ENCODE peak calls at places on chromosomes 12 and 14, in four cellular contexts. X is mesenchymal stem cell, H is H1, F is trophoblast cell. D is an unnamed sample. For H3K9me3, the result is how much of the 10 kb centered on the place peaks cover.

GRCh38 chr12:97471194-97471593 is 8.6 kb downstream of the RMST start:
- DNase-seq in H (no peak), X (no peak), F (no peak), D (no peak)

GRCh38 chr12:47967461-47968430 is 4.3 kb downstream of the TMEM106C start:
- DNase-seq in X (peak), H (no peak), F (no peak), D (no peak)

GRCh38 chr12:16189849-16190248 is 87.6 kb downstream of the SLC15A5 start:
- DNase-seq in X (no peak), H (no peak), F (no peak), D (no peak)

GRCh38 chr12:107328442-107329133 is 235.2 kb upstream of the CRY1 start:
- DNase-seq in F (peak), H (no peak), X (peak), D (no peak)

GRCh38 chr12:93883436-93884154 is 206.4 kb downstream of the CRADD start:
- DNase-seq in F (peak), H (no peak), X (peak), D (no peak)

GRCh38 chr14:75383721-75384120 is 44.1 kb upstream of the JDP2 start:
- DNase-seq in X (no peak), F (no peak), H (no peak), D (no peak)

GRCh38 chr12:11576104-11576503 is 73.4 kb upstream of the ETV6 start:
- DNase-seq in X (peak), H (no peak), F (no peak), D (no peak)

GRCh38 chr14:104288272-104288671 is 149.9 kb downstream of the KIF26A start:
- DNase-seq in X (no peak), F (no peak), H (no peak), D (no peak)

GRCh38 chr12:4272976-4273650 is 449 bp upstream of the CCND2 start:
- DNase-seq in F (no peak), H (no peak), X (peak), D (no peak)

GRCh38 chr12:102479984-102480383 is 379 bp downstream of the IGF1 start:
- DNase-seq in F (no peak), H (no peak), X (no peak), D (no peak)
- H3K4me3 ChIP-seq in F (no peak), H (no peak), X (peak), D (no peak)

DNA sequence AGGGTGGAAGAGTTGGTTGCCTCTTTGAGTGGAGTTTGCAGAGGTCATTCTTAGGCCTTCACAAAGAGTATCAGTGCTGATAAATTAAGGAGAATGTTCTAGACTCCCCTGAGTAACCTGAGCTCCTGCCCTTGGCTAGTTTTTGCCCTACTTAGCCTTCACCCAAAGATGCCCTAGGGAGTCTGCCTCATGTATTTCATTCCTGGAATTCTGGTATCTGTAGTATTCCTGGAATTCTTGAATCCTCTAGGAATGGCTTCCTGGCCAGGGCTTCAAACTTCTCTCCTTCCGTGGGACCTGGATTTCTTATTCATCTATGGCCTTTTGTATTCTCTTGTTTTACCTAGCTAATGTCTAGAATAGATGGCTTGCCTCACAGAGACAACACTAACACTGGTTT is 701.1 kb downstream of the NOVA1 start:
- DNase-seq in F (no peak), X (no peak), H (no peak), D (no peak)
- H3K9me3 ChIP-seq in F (under half), X (under half), H (under half), D (under half)

DNA sequence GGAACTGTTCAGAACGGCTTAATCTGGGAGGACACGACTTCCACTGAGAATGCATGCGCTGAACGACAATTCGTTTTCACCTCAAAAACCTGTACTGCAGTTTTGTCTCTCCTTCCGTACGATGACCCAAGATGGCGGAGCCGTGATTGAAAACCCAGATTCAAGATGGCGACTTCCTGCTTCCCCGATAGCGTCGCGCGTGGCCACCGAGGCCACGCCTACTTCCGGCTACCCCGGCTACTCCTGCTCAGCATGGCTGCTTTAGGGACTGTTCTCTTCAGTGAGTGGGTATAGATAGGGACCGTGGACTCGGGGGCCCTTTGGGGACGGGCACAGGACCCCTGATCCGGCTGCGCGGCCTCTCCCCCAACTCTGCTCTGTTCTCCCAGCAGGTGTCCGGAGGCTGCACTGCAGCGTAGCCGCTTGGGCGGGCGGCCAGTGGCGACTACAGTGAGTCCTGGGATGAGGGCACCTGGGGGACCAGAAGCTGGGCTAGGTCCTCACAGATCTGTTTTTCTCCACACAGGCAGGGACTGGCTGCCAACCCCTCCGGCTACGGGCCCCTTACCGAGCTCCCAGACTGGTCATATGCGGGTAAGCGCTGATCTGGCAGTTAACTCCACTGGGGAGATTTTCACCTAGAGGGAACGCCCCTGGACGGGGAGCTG is at the start of gene MRPL52:
- DNase-seq in F (peak), H (peak), X (peak), D (no peak)
- H2BK12ac ChIP-seq in F (peak), H (peak), X (peak), D (no peak)

GRCh38 chr14:22531451-22532344 is 57.3 kb downstream of the DAD1 start:
- DNase-seq in H (no peak), X (no peak), F (peak), D (no peak)
- H3K4me3 ChIP-seq in H (no peak), X (no peak), F (no peak), D (no peak)

GRCh38 chr14:29043751-29044150 is 277.2 kb downstream of the FOXG1 start:
- DNase-seq in F (no peak), H (no peak), X (no peak), D (no peak)
- H3K9me3 ChIP-seq in F (under half), H (under half), X (under half), D (under half)

GRCh38 chr12:75965661-75966060 is 65.9 kb downstream of the PHLDA1 start:
- DNase-seq in H (no peak), X (no peak), F (no peak), D (no peak)

GRCh38 chr12:75969768-75970167 is 61.8 kb downstream of the PHLDA1 start:
- DNase-seq in X (peak), F (peak), H (no peak), D (no peak)

GRCh38 chr12:75971253-75971652 is 60.3 kb downstream of the PHLDA1 start:
- DNase-seq in X (no peak), F (no peak), H (no peak), D (no peak)

GRCh38 chr12:75974323-75975273 is 57.0 kb downstream of the PHLDA1 start:
- DNase-seq in F (peak), X (no peak), H (no peak), D (no peak)

DNA sequence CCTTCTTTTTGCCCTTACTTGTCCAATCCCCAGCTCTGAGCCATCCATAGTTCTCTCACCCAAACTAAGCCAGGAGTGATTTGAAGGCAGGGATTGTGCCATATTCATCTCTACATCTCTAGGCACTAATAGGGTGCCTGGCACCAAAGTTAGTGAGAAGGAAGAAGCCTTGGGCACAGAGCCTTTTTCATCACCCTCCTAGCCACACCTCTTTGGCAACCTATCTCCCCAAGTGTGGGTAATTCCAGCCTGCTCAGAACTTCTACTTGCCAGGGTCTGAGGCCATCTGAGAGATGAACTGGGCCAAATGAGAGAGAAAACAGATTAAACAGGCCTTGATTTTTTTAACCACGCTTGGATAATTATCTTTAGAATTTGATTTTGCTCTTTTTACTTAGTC is 61.3 kb downstream of the PHLDA1 start:
- DNase-seq in F (no peak), X (no peak), H (no peak), D (no peak)
- H2BK12ac ChIP-seq in F (no peak), X (no peak), H (peak), D (no peak)

GRCh38 chr12:50574621-50575348 is 70.0 kb downstream of the DIP2B start:
- DNase-seq in H (no peak), X (no peak), F (peak), D (no peak)
- H3K4me3 ChIP-seq in H (no peak), X (peak), F (no peak), D (no peak)

DNA sequence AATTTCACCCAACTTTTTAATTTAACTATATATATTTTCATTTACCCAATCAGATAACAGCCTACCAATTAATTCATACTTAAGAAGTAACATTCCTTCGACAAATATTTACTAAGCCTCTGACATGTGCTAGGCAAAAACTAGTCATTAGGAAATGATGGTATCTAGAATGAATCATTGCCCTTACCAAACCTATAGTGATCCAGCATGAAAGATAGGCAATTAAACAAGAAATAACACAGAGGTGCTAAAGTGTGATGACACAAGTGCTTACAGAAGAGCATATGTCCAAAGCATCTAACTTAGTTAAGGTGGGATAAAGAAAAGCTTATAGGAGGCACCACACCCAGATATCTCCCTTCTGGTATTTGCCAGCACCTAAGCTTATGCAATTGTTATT is 166.5 kb upstream of the RASSF8 start:
- DNase-seq in H (no peak), F (peak), X (no peak), D (no peak)
- H3K9me3 ChIP-seq in H (under half), F (under half), X (under half), D (under half)

DNA sequence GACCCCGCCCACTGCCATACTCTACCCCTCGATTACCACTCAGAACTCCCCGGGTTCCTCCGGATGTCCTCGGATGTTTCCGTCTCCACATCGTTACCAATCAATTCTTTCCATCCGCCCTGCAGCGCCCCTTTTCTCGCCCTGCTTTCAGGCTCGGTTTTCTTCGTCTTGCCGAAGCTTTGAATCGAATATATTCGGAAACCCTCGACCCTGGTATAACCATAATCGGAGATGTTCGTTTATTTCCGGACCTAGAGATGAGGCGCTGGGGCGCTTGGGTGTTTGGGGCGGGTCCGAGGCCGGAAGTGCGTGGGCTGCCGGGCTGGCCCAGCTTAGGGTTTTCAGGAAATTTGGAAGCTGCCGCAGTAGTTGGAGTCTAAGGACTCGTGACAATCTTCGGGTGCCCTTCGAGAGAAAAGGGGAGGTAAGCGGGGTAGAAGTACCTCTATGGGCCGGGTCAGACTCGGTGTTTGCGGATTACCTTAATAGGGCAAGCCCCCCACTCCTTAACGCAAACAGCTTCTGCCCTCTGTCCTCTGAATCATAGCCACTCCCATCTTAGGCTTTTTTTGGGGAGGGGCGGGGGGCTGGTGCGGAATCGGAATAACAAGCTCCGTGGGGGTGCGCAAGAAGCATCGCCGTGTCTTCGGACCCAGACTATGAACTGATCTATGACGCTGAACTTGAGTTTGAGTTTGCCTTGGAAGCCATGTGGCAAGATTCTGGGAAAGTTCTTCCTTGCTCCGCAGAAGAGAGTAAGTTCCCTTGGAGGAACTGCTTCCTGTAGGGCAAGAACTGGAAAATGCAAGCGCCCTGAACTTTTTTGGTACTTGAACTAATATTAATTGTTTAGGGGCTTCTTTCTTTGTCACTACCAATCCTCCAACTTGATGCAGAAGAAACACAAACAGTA is at the start of gene C14orf119:
- DNase-seq in F (peak), X (peak), H (no peak), D (peak)
- H2BK12ac ChIP-seq in F (no peak), X (peak), H (peak), D (no peak)

D was measured in neuronal stem cell.